ENCODE peak calls at places on chromosome 4, in seven cellular contexts. H, S, Q, Y, C, E and L are unnamed samples.

GRCh38 chr4:128301979-128302378 is 14.4 kb upstream of the PGRMC2 start:
- DNase-seq in S (no peak), C (no peak), Q (no peak), H (no peak), Y (no peak), E (no peak), L (no peak)

GRCh38 chr4:9924750-9925149 is 96.5 kb downstream of the SLC2A9 start:
- DNase-seq in Y (no peak), E (peak; percentile 36), Q (no peak), C (no peak), S (peak; percentile 28), H (peak; percentile 81), L (no peak)

GRCh38 chr4:74055498-74055897 is 17.0 kb upstream of the CXCL3 start:
- DNase-seq in Y (no peak), H (no peak), C (no peak), S (no peak), Q (no peak), E (no peak), L (no peak)

GRCh38 chr4:128859887-128860774 is 50.6 kb downstream of the JADE1 start:
- DNase-seq in Y (no peak), C (no peak), H (peak; percentile 53), S (no peak), Q (no peak), E (peak; percentile 83), L (peak; percentile 40)

GRCh38 chr4:3639613-3640586 is 107.7 kb upstream of the LRPAP1 start:
- DNase-seq in C (no peak), H (no peak), Q (no peak), Y (no peak), S (no peak), E (peak; percentile 29), L (no peak)

GRCh38 chr4:5940470-5941203 is 47.8 kb upstream of the CRMP1 start:
- DNase-seq in Q (no peak), C (peak; percentile 9), S (peak; percentile 89), Y (no peak), E (peak; percentile 8), H (peak; percentile 65), L (no peak)

GRCh38 chr4:10640535-10641159 is 43.9 kb downstream of the CLNK start:
- DNase-seq in Q (no peak), E (peak; percentile 65), Y (no peak), C (no peak), S (no peak), H (no peak), L (no peak)

GRCh38 chr4:116055857-116056827 is 942.7 kb upstream of the NDST4 start:
- DNase-seq in Q (no peak), C (peak; percentile 37), S (peak; percentile 2), Y (no peak), E (peak; percentile 7), H (peak; percentile 1), L (no peak)

GRCh38 chr4:105619193-105619931 is 66.9 kb downstream of the ARHGEF38 start:
- DNase-seq in S (no peak), C (no peak), Y (peak; percentile 14), Q (no peak), E (peak; percentile 25), H (no peak), L (no peak)

GRCh38 chr4:102411416-102411815 is 66.1 kb upstream of the SLC39A8 start:
- DNase-seq in Q (no peak), Y (no peak), S (no peak), H (peak; percentile 7), C (no peak), E (no peak), L (no peak)

GRCh38 chr4:40399578-40399977 is 64.4 kb downstream of the CHRNA9 start:
- DNase-seq in S (no peak), Y (no peak), E (no peak), H (no peak), Q (no peak), C (no peak), L (no peak)

GRCh38 chr4:64715741-64716140 is 306.5 kb upstream of the TECRL start:
- DNase-seq in Y (no peak), Q (no peak), E (no peak), C (no peak), H (no peak), S (no peak), L (no peak)

GRCh38 chr4:37603070-37603468 is 83.1 kb downstream of the RELL1 start:
- DNase-seq in Y (peak; percentile 67), Q (peak; percentile 87), E (peak; percentile 51), C (peak; percentile 70), H (peak; percentile 69), S (peak; percentile 59), L (peak; percentile 80)

GRCh38 chr4:7424553-7425111 is 10.1 kb downstream of the PSAPL1 start:
- DNase-seq in C (no peak), E (no peak), S (no peak), Y (no peak), H (no peak), Q (no peak), L (no peak)

GRCh38 chr4:183634086-183634485 is 24.9 kb downstream of the RWDD4 start:
- DNase-seq in Y (no peak), Q (no peak), S (no peak), E (no peak), H (no peak), C (no peak), L (no peak)

GRCh38 chr4:110619401-110620247 is 3.3 kb downstream of the PITX2 start:
- DNase-seq in Y (no peak), E (no peak), S (no peak), Q (no peak), H (peak; percentile 49), C (no peak), L (no peak)

GRCh38 chr4:102562995-102563394 is 61.8 kb downstream of the NFKB1 start:
- DNase-seq in Q (no peak), H (peak; percentile 65), S (no peak), C (no peak), Y (no peak), E (peak; percentile 17), L (no peak)

GRCh38 chr4:20252656-20253271 is 1.1 kb downstream of the SLIT2 start:
- DNase-seq in S (no peak), E (peak; percentile 38), Y (peak; percentile 11), Q (no peak), H (peak; percentile 52), C (no peak), L (peak; percentile 59)

GRCh38 chr4:153114771-153115321 is 89.4 kb upstream of the TRIM2 start:
- DNase-seq in E (peak; percentile 89), C (no peak), H (peak; percentile 88), S (peak; percentile 86), Y (no peak), Q (peak; percentile 56), L (no peak)

GRCh38 chr4:2962614-2963184 is 507 bp downstream of the NOP14 start:
- DNase-seq in E (peak; percentile 60), H (peak; percentile 64), S (peak; percentile 26), C (peak; percentile 84), Y (peak; percentile 23), Q (no peak), L (peak; percentile 52)

GRCh38 chr4:60502733-60503132 is 697.4 kb upstream of the ADGRL3 start:
- DNase-seq in H (no peak), C (no peak), Q (no peak), S (no peak), E (no peak), Y (no peak), L (no peak)

GRCh38 chr4:162131256-162131655 is 32.5 kb downstream of the FSTL5 start:
- DNase-seq in H (peak; percentile 8), Y (no peak), Q (no peak), C (peak; percentile 5), E (no peak), S (no peak), L (no peak)

GRCh38 chr4:182231080-182231479 is 12.1 kb upstream of the TENM3 start:
- DNase-seq in C (no peak), Q (no peak), Y (no peak), E (peak; percentile 94), S (peak; percentile 55), H (no peak), L (no peak)

GRCh38 chr4:48472794-48473193 is 10.3 kb upstream of the SLC10A4 start:
- DNase-seq in Y (no peak), S (no peak), E (no peak), Q (no peak), C (no peak), H (no peak), L (no peak)